ENCODE peak calls at places on chromosomes 3 and 15, in four cellular contexts. One of them, this sample, is unnamed.

GRCh38 chr15:35289029-35289617 is 204.0 kb upstream of the NANOGP8 start:
- DNase-seq in GM12864: peak
- DNase-seq in progenitor cell of endocrine pancreas: no peak
- DNase-seq in stimulated activated CD8-positive, alpha-beta memory T cell treated with anti-CD3 and anti-CD28 coated beads, Interleukin-2, amount 100 ng/mL, for 48 hours: no peak
- DNase-seq in this sample: no peak

GRCh38 chr15:100693451-100693850 is 91.1 kb downstream of the ASB7 start:
- DNase-seq in GM12864: no peak
- DNase-seq in progenitor cell of endocrine pancreas: no peak
- DNase-seq in stimulated activated CD8-positive, alpha-beta memory T cell treated with anti-CD3 and anti-CD28 coated beads, Interleukin-2, amount 100 ng/mL, for 48 hours: no peak
- DNase-seq in this sample: peak

GRCh38 chr15:90231028-90232017 is 2.4 kb downstream of the CIB1 start:
- DNase-seq in GM12864: no peak
- DNase-seq in progenitor cell of endocrine pancreas: no peak
- DNase-seq in stimulated activated CD8-positive, alpha-beta memory T cell treated with anti-CD3 and anti-CD28 coated beads, Interleukin-2, amount 100 ng/mL, for 48 hours: peak
- DNase-seq in this sample: no peak

GRCh38 chr3:13280856-13281656 is 139.1 kb downstream of the NUP210 start:
- DNase-seq in GM12864: no peak
- DNase-seq in progenitor cell of endocrine pancreas: no peak
- DNase-seq in stimulated activated CD8-positive, alpha-beta memory T cell treated with anti-CD3 and anti-CD28 coated beads, Interleukin-2, amount 100 ng/mL, for 48 hours: no peak
- DNase-seq in this sample: no peak

GRCh38 chr3:52240059-52240885 is 1.3 kb upstream of the TWF2 start:
- DNase-seq in GM12864: peak
- DNase-seq in progenitor cell of endocrine pancreas: no peak
- DNase-seq in stimulated activated CD8-positive, alpha-beta memory T cell treated with anti-CD3 and anti-CD28 coated beads, Interleukin-2, amount 100 ng/mL, for 48 hours: no peak
- DNase-seq in this sample: no peak

GRCh38 chr3:179673522-179673921 is 20.7 kb downstream of the USP13 start:
- DNase-seq in GM12864: no peak
- DNase-seq in progenitor cell of endocrine pancreas: no peak
- DNase-seq in stimulated activated CD8-positive, alpha-beta memory T cell treated with anti-CD3 and anti-CD28 coated beads, Interleukin-2, amount 100 ng/mL, for 48 hours: no peak
- DNase-seq in this sample: peak

GRCh38 chr3:188578579-188579363 is 424.8 kb downstream of the LPP start:
- DNase-seq in GM12864: no peak
- DNase-seq in progenitor cell of endocrine pancreas: no peak
- DNase-seq in stimulated activated CD8-positive, alpha-beta memory T cell treated with anti-CD3 and anti-CD28 coated beads, Interleukin-2, amount 100 ng/mL, for 48 hours: no peak
- DNase-seq in this sample: no peak

GRCh38 chr3:143199998-143200909 is 80.7 kb downstream of the CHST2 start:
- DNase-seq in GM12864: no peak
- DNase-seq in progenitor cell of endocrine pancreas: no peak
- DNase-seq in stimulated activated CD8-positive, alpha-beta memory T cell treated with anti-CD3 and anti-CD28 coated beads, Interleukin-2, amount 100 ng/mL, for 48 hours: no peak
- DNase-seq in this sample: no peak

GRCh38 chr3:155581579-155581978 is 163.3 kb downstream of the PLCH1 start:
- DNase-seq in GM12864: no peak
- DNase-seq in progenitor cell of endocrine pancreas: no peak
- DNase-seq in stimulated activated CD8-positive, alpha-beta memory T cell treated with anti-CD3 and anti-CD28 coated beads, Interleukin-2, amount 100 ng/mL, for 48 hours: no peak
- DNase-seq in this sample: no peak

GRCh38 chr15:68316061-68316804 is 38.7 kb downstream of the FEM1B start:
- DNase-seq in GM12864: no peak
- DNase-seq in progenitor cell of endocrine pancreas: no peak
- DNase-seq in stimulated activated CD8-positive, alpha-beta memory T cell treated with anti-CD3 and anti-CD28 coated beads, Interleukin-2, amount 100 ng/mL, for 48 hours: no peak
- DNase-seq in this sample: peak

GRCh38 chr3:58009749-58010535 is 1.7 kb downstream of the FLNB start:
- DNase-seq in GM12864: no peak
- DNase-seq in progenitor cell of endocrine pancreas: no peak
- DNase-seq in stimulated activated CD8-positive, alpha-beta memory T cell treated with anti-CD3 and anti-CD28 coated beads, Interleukin-2, amount 100 ng/mL, for 48 hours: no peak
- DNase-seq in this sample: no peak

GRCh38 chr3:43231276-43232000 is 54.9 kb upstream of the SNRK start:
- DNase-seq in GM12864: no peak
- DNase-seq in progenitor cell of endocrine pancreas: no peak
- DNase-seq in stimulated activated CD8-positive, alpha-beta memory T cell treated with anti-CD3 and anti-CD28 coated beads, Interleukin-2, amount 100 ng/mL, for 48 hours: no peak
- DNase-seq in this sample: no peak

GRCh38 chr3:33315826-33316225 is 38.6 kb downstream of the FBXL2 start:
- DNase-seq in GM12864: no peak
- DNase-seq in progenitor cell of endocrine pancreas: no peak
- DNase-seq in stimulated activated CD8-positive, alpha-beta memory T cell treated with anti-CD3 and anti-CD28 coated beads, Interleukin-2, amount 100 ng/mL, for 48 hours: no peak
- DNase-seq in this sample: no peak

GRCh38 chr3:54888873-54889272 is 39.0 kb downstream of the LRTM1 start:
- DNase-seq in GM12864: no peak
- DNase-seq in progenitor cell of endocrine pancreas: no peak
- DNase-seq in stimulated activated CD8-positive, alpha-beta memory T cell treated with anti-CD3 and anti-CD28 coated beads, Interleukin-2, amount 100 ng/mL, for 48 hours: no peak
- DNase-seq in this sample: no peak

GRCh38 chr15:83435782-83436181 is 11.4 kb upstream of the SH3GL3 start:
- DNase-seq in GM12864: no peak
- DNase-seq in progenitor cell of endocrine pancreas: no peak
- DNase-seq in stimulated activated CD8-positive, alpha-beta memory T cell treated with anti-CD3 and anti-CD28 coated beads, Interleukin-2, amount 100 ng/mL, for 48 hours: no peak
- DNase-seq in this sample: no peak

GRCh38 chr15:81133782-81134461 is at the start of gene CFAP161:
- DNase-seq in GM12864: no peak
- DNase-seq in progenitor cell of endocrine pancreas: peak
- DNase-seq in stimulated activated CD8-positive, alpha-beta memory T cell treated with anti-CD3 and anti-CD28 coated beads, Interleukin-2, amount 100 ng/mL, for 48 hours: peak
- DNase-seq in this sample: peak

GRCh38 chr3:142210608-142211007 is 14.8 kb downstream of the GK5 start:
- DNase-seq in GM12864: no peak
- DNase-seq in progenitor cell of endocrine pancreas: no peak
- DNase-seq in stimulated activated CD8-positive, alpha-beta memory T cell treated with anti-CD3 and anti-CD28 coated beads, Interleukin-2, amount 100 ng/mL, for 48 hours: no peak
- DNase-seq in this sample: no peak

GRCh38 chr15:39273805-39274411 is 307.0 kb upstream of the THBS1 start:
- DNase-seq in GM12864: no peak
- DNase-seq in progenitor cell of endocrine pancreas: no peak
- DNase-seq in stimulated activated CD8-positive, alpha-beta memory T cell treated with anti-CD3 and anti-CD28 coated beads, Interleukin-2, amount 100 ng/mL, for 48 hours: no peak
- DNase-seq in this sample: no peak

GRCh38 chr3:113019182-113020137 is 28.7 kb downstream of the GTPBP8 start:
- DNase-seq in GM12864: peak
- DNase-seq in progenitor cell of endocrine pancreas: peak
- DNase-seq in stimulated activated CD8-positive, alpha-beta memory T cell treated with anti-CD3 and anti-CD28 coated beads, Interleukin-2, amount 100 ng/mL, for 48 hours: peak
- DNase-seq in this sample: peak

GRCh38 chr3:55622733-55623132 is 135.6 kb upstream of the WNT5A start:
- DNase-seq in GM12864: no peak
- DNase-seq in progenitor cell of endocrine pancreas: no peak
- DNase-seq in stimulated activated CD8-positive, alpha-beta memory T cell treated with anti-CD3 and anti-CD28 coated beads, Interleukin-2, amount 100 ng/mL, for 48 hours: no peak
- DNase-seq in this sample: no peak

GRCh38 chr3:194119831-194120230 is 16.1 kb upstream of the HES1 start:
- DNase-seq in GM12864: no peak
- DNase-seq in progenitor cell of endocrine pancreas: no peak
- DNase-seq in stimulated activated CD8-positive, alpha-beta memory T cell treated with anti-CD3 and anti-CD28 coated beads, Interleukin-2, amount 100 ng/mL, for 48 hours: no peak
- DNase-seq in this sample: no peak

GRCh38 chr3:4163006-4163405 is 140.2 kb upstream of the SETMAR start:
- DNase-seq in GM12864: no peak
- DNase-seq in progenitor cell of endocrine pancreas: no peak
- DNase-seq in stimulated activated CD8-positive, alpha-beta memory T cell treated with anti-CD3 and anti-CD28 coated beads, Interleukin-2, amount 100 ng/mL, for 48 hours: no peak
- DNase-seq in this sample: no peak

This sample was measured in upper lobe of left lung.